ENCODE peak calls at places on chromosomes 11 and 22, in five cellular contexts. G, V, T, N and S are unnamed samples.

GRCh38 chr11:24515632-24516031 is 18.8 kb downstream of the LUZP2 start:
- DNase-seq in G (no peak), T (no peak), V (no peak), N (no peak), S (no peak)

GRCh38 chr22:45280995-45281394 is 3.8 kb upstream of the UPK3A start:
- DNase-seq in N (no peak), T (no peak), V (no peak), G (no peak), S (no peak)

GRCh38 chr11:2998073-2998850 is 6.1 kb upstream of the NAP1L4 start:
- DNase-seq in V (peak; percentile 42), N (peak; percentile 17), T (no peak), G (no peak), S (peak; percentile 5)

GRCh38 chr11:101817536-101817935 is 97.3 kb upstream of the CEP126 start:
- DNase-seq in G (no peak), T (no peak), V (no peak), N (no peak), S (no peak)

GRCh38 chr11:128135451-128135850 is 451.9 kb downstream of the ETS1 start:
- DNase-seq in N (no peak), G (no peak), T (no peak), V (no peak), S (no peak)

GRCh38 chr22:24997023-24997422 is 44.5 kb downstream of the KIAA1671 start:
- DNase-seq in V (no peak), T (no peak), N (no peak), G (no peak), S (no peak)

GRCh38 chr22:42644422-42645340 is 4.3 kb upstream of the ATP5MGL start:
- DNase-seq in T (no peak), V (peak; percentile 51), N (no peak), G (no peak), S (peak; percentile 76)

GRCh38 chr11:70860855-70861254 is 391.5 kb downstream of the SHANK2 start:
- DNase-seq in G (no peak), V (no peak), N (no peak), T (no peak), S (no peak)

GRCh38 chr11:66188580-66188979 is 79.9 kb upstream of the RAB1B start:
- DNase-seq in N (no peak), G (no peak), V (no peak), T (no peak), S (no peak)

GRCh38 chr22:43345356-43345755 is 2.2 kb upstream of the SCUBE1 start:
- DNase-seq in N (no peak), G (no peak), T (no peak), V (no peak), S (no peak)

GRCh38 chr11:46446343-46446751 is 54.8 kb upstream of the CHRM4 start:
- DNase-seq in V (no peak), G (no peak), N (no peak), T (no peak), S (no peak)

GRCh38 chr22:35346596-35347220 is 34.2 kb upstream of the HMOX1 start:
- DNase-seq in T (no peak), N (no peak), V (no peak), G (no peak), S (no peak)

GRCh38 chr11:29328961-29329441 is 687.8 kb downstream of the KCNA4 start:
- DNase-seq in G (no peak), V (no peak), N (no peak), T (peak; percentile 33), S (no peak)

GRCh38 chr11:68651985-68652682 is 32.2 kb upstream of the GAL start:
- DNase-seq in V (no peak), N (no peak), G (no peak), T (no peak), S (no peak)

GRCh38 chr22:30777589-30777988 is 82.9 kb downstream of the OSBP2 start:
- DNase-seq in V (no peak), G (no peak), N (no peak), T (no peak), S (no peak)

GRCh38 chr22:19756288-19757128 is 4.1 kb upstream of the TBX1 start:
- DNase-seq in N (no peak), T (peak; percentile 72), G (no peak), V (peak; percentile 71), S (no peak)

GRCh38 chr11:69382131-69383128 is 88.5 kb downstream of the MYEOV start:
- DNase-seq in N (peak; percentile 66), T (no peak), V (peak; percentile 32), G (peak; percentile 15), S (peak; percentile 22)

GRCh38 chr11:115919341-115920086 is 415.3 kb upstream of the CADM1 start:
- DNase-seq in N (no peak), V (no peak), G (no peak), T (peak; percentile 6), S (no peak)

GRCh38 chr11:38476808-38477565 is 1879.0 kb upstream of the RAG2 start:
- DNase-seq in V (no peak), G (no peak), T (no peak), N (no peak), S (no peak)

GRCh38 chr11:111834432-111835163 is 36.8 kb downstream of the ALG9 start:
- DNase-seq in N (no peak), G (no peak), T (no peak), V (no peak), S (no peak)

GRCh38 chr11:26974068-26974790 is 19.7 kb upstream of the FIBIN start:
- DNase-seq in V (no peak), T (no peak), G (no peak), N (no peak), S (no peak)

GRCh38 chr22:22406445-22406844 is 102.1 kb downstream of the ZNF280B start:
- DNase-seq in N (no peak), T (no peak), G (no peak), V (no peak), S (no peak)

GRCh38 chr11:118806400-118806799 is 15.4 kb upstream of the DDX6 start:
- DNase-seq in V (no peak), T (no peak), G (no peak), N (no peak), S (no peak)

GRCh38 chr11:69415411-69416122 is 65.9 kb upstream of the LINC01488 start:
- DNase-seq in T (no peak), N (peak; percentile 42), G (no peak), V (no peak), S (no peak)

GRCh38 chr11:128553662-128554392 is 33.5 kb downstream of the ETS1 start:
- DNase-seq in T (no peak), G (no peak), N (no peak), V (no peak), S (peak; percentile 41)

GRCh38 chr11:65611028-65611757 is 2.8 kb downstream of the MAP3K11 start:
- DNase-seq in V (no peak), N (no peak), G (no peak), T (no peak), S (no peak)

GRCh38 chr11:118046051-118046963 is 30.6 kb upstream of the TMPRSS4 start:
- DNase-seq in V (no peak), T (no peak), N (no peak), G (no peak), S (no peak)

GRCh38 chr11:64568041-64568571 is 22.9 kb upstream of the SLC22A12 start:
- DNase-seq in G (no peak), N (peak; percentile 53), V (no peak), T (no peak), S (no peak)

GRCh38 chr11:134139873-134140331 is 71.0 kb downstream of the JAM3 start:
- DNase-seq in V (peak; percentile 60), N (no peak), G (peak; percentile 52), T (peak; percentile 8), S (peak; percentile 62)

GRCh38 chr22:27726344-27726725 is 75.2 kb downstream of the MN1 start:
- DNase-seq in N (no peak), V (no peak), G (no peak), T (no peak), S (no peak)

GRCh38 chr11:67032830-67033555 is 10.1 kb downstream of the SYT12 start:
- DNase-seq in T (peak; percentile 60), N (no peak), G (no peak), V (no peak), S (peak; percentile 47)

GRCh38 chr11:9717040-9717357 is 53.1 kb downstream of the SWAP70 start:
- DNase-seq in N (no peak), G (no peak), T (no peak), V (no peak), S (no peak)

GRCh38 chr11:3745161-3745560 is 52.2 kb downstream of the NUP98 start:
- DNase-seq in N (no peak), T (no peak), V (no peak), G (no peak), S (no peak)

GRCh38 chr22:29702931-29703594 is 16.7 kb upstream of the CABP7 start:
- DNase-seq in N (peak; percentile 62), V (no peak), G (no peak), T (no peak), S (no peak)
- H3K27ac ChIP-seq in N (no peak overlapping the region), V (peak overlapping the region; percentile 29), G (peak overlapping the region; percentile 83), T (peak overlapping the region; percentile 78), S (no peak overlapping the region)

GRCh38 chr11:12508151-12508740 is 130.9 kb downstream of the PARVA start:
- DNase-seq in V (no peak), G (no peak), T (no peak), N (no peak), S (peak; percentile 44)
- TF ChIP-seq EP300 in V (no peak), G (peak; percentile 80), T (no peak), N (no peak), S (no peak)

GRCh38 chr11:61072316-61073109 is 29.8 kb upstream of the CD5 start:
- DNase-seq in V (no peak), G (no peak), T (no peak), N (no peak), S (no peak)

GRCh38 chr11:61076506-61077304 is 25.6 kb upstream of the CD5 start:
- DNase-seq in T (no peak), V (no peak), N (no peak), G (no peak), S (no peak)

GRCh38 chr11:61077936-61078335 is 24.4 kb upstream of the CD5 start:
- DNase-seq in G (no peak), N (no peak), V (no peak), T (no peak), S (no peak)

GRCh38 chr11:61079416-61080150 is 22.7 kb upstream of the CD5 start:
- DNase-seq in N (no peak), T (no peak), G (no peak), V (no peak), S (no peak)

GRCh38 chr11:61075891-61076290 is 26.4 kb upstream of the CD5 start:
- DNase-seq in T (no peak), N (no peak), G (no peak), V (peak; percentile 29), S (peak; percentile 57)
- H3K27ac ChIP-seq in T (no peak overlapping the region), N (no peak overlapping the region), G (no peak overlapping the region), V (no peak overlapping the region), S (no peak overlapping the region)

DNA sequence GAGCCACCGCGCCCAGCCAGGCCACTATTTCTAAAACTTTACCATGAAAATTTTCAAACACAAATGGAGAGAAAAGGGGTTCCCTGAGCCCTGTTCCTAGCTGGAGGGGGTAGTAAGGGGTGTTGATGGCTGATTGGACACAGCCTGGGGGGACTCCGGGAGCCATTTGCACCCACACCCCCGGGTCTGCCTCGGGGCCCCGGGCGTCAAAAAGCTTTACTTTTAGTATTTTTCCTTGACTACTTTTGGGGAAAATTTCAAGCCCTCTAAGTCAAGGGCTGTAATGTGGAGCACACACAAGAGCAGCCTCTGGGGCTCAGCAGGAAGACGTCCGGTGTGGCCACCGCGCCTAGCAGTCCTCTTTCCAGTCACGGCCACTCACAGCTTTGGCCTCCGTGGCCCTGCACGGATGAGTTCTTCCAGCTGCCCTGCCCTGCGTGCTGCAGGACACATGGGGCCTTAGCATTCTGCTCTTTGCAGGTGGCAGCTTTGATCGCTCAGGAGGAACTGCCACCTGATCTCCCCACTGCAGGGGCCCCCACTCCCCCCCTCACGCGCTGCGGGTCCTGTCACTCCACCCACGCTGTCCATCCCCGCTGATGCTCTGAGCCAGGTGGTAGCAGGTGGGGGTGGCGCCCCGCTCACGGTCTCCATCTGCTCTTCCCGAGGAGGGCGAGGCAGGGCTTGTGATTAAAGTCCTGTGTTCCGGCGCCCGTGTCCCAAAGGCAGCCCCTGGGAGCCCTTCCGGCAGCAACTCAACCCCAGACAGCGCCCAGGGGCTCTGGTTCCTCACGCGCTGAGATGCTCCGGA is 14.4 kb downstream of the RNH1 start:
- DNase-seq in G (no peak), N (no peak), T (no peak), V (no peak), S (no peak)
- TF ChIP-seq EP300 in G (no peak), N (no peak), T (no peak), V (no peak), S (no peak)